ENCODE peak calls at places on chromosomes 11 and 22, in eight cellular contexts. V is iris pigment epithelial cell; J is effector CD4-positive, alpha-beta T cell; A is tibial artery; X is stomach; H is HS-27A; U is amniotic epithelial cell; G is RCC 7860. P is an unnamed sample.

GRCh38 chr11:17796154-17796553 is 61.6 kb downstream of the KCNC1 start:
- DNase-seq in H (no peak), X (no peak), A (no peak), V (no peak), U (no peak), J (no peak), G (no peak), P (no peak)

GRCh38 chr11:33930317-33931021 is 38.6 kb upstream of the LMO2 start:
- DNase-seq in U (peak), A (peak), J (no peak), G (no peak), H (no peak), X (no peak), V (peak), P (peak)

GRCh38 chr11:118619444-118620205 is 12.2 kb downstream of the PHLDB1 start:
- DNase-seq in G (peak), X (no peak), U (peak), V (peak), A (peak), H (no peak), J (no peak), P (peak)

GRCh38 chr11:8389034-8389996 is 125.6 kb upstream of the LMO1 start:
- DNase-seq in J (no peak), V (peak), H (no peak), U (peak), A (no peak), X (peak), G (no peak), P (no peak)

GRCh38 chr22:44245438-44245837 is 64.7 kb downstream of the PARVG start:
- DNase-seq in U (no peak), J (no peak), X (peak), A (no peak), G (no peak), V (no peak), H (no peak), P (no peak)

GRCh38 chr22:20324139-20324516 is 4.3 kb upstream of the DGCR6L start:
- DNase-seq in G (no peak), J (no peak), X (peak), V (no peak), U (no peak), H (no peak), A (no peak), P (no peak)

GRCh38 chr11:92461478-92461877 is 236.9 kb downstream of the FAT3 start:
- DNase-seq in A (no peak), G (no peak), J (no peak), V (no peak), H (no peak), U (no peak), X (no peak), P (no peak)

GRCh38 chr22:37909756-37910155 is 3.7 kb downstream of the MICALL1 start:
- DNase-seq in V (no peak), J (no peak), X (no peak), H (no peak), U (no peak), A (no peak), G (no peak), P (no peak)

GRCh38 chr22:35380537-35381423 is at the start of gene HMOX1:
- DNase-seq in V (peak), J (peak), X (peak), H (no peak), U (peak), A (peak), G (peak), P (peak)

GRCh38 chr11:109697140-109697843 is 275.3 kb downstream of the C11orf87 start:
- DNase-seq in X (no peak), H (no peak), G (peak), A (no peak), U (peak), J (no peak), V (peak), P (peak)

GRCh38 chr11:131692961-131693360 is 322.5 kb downstream of the NTM start:
- DNase-seq in U (no peak), G (no peak), A (no peak), X (no peak), H (no peak), V (no peak), J (no peak), P (no peak)

GRCh38 chr22:28969401-28970168 is 86.2 kb downstream of the ZNRF3 start:
- DNase-seq in U (no peak), X (no peak), H (no peak), V (no peak), G (no peak), A (no peak), J (no peak), P (no peak)

GRCh38 chr22:49423125-49423650 is 404.5 kb downstream of the BRD1 start:
- DNase-seq in X (no peak), A (no peak), U (no peak), H (no peak), G (no peak), V (no peak), J (no peak), P (no peak)

GRCh38 chr22:24285245-24285644 is 14.6 kb downstream of the SPECC1L start:
- DNase-seq in U (no peak), V (no peak), J (no peak), G (no peak), A (no peak), X (no peak), H (no peak), P (no peak)

GRCh38 chr11:109892321-109892794 is 200.8 kb upstream of the ZC3H12C start:
- DNase-seq in X (no peak), H (no peak), G (no peak), V (peak), A (no peak), U (no peak), J (no peak), P (no peak)

GRCh38 chr11:14972581-14973490 is 685 bp upstream of the CALCA start:
- DNase-seq in V (no peak), H (no peak), X (no peak), A (no peak), U (no peak), G (no peak), J (no peak), P (no peak)

GRCh38 chr11:99593197-99593596 is 572.4 kb downstream of the CNTN5 start:
- DNase-seq in G (no peak), U (no peak), A (no peak), H (no peak), X (no peak), V (no peak), J (no peak), P (no peak)

GRCh38 chr11:3149852-3150188 is 15.3 kb downstream of the OSBPL5 start:
- DNase-seq in U (no peak), J (no peak), X (no peak), H (no peak), V (no peak), A (no peak), G (no peak), P (no peak)

GRCh38 chr22:47065756-47066615 is 303.5 kb downstream of the TBC1D22A start:
- DNase-seq in J (no peak), H (no peak), V (peak), A (no peak), G (no peak), X (peak), U (peak), P (no peak)

GRCh38 chr11:72209101-72209500 is 7.5 kb upstream of the FOLR2 start:
- DNase-seq in X (peak), H (no peak), U (no peak), G (no peak), A (no peak), J (no peak), V (no peak), P (no peak)

GRCh38 chr11:2512431-2513407 is 67.9 kb downstream of the KCNQ1 start:
- DNase-seq in U (no peak), G (no peak), X (peak), H (no peak), V (no peak), J (no peak), A (peak), P (no peak)

P was measured in NCI-H226.